ENCODE peak calls at places on chromosomes 1 and 21, in nine cellular contexts. One of them, this sample, is unnamed.

GRCh38 chr1:157834430-157834829 is 7.2 kb downstream of the CD5L start:
- DNase-seq in GM03348: no peak
- DNase-seq in non-pigmented ciliary epithelial cell: no peak
- DNase-seq in iris pigment epithelial cell: no peak
- DNase-seq in glomerular endothelial cell: no peak
- DNase-seq in retina: no peak
- DNase-seq in adipocyte: no peak
- DNase-seq in C1 segment of cervical spinal cord: no peak
- DNase-seq in Caki2: no peak
- DNase-seq in this sample: no peak

GRCh38 chr1:205032512-205032911 is 10.5 kb upstream of the CNTN2 start:
- DNase-seq in non-pigmented ciliary epithelial cell: no peak
- DNase-seq in retina: no peak
- DNase-seq in glomerular endothelial cell: no peak
- DNase-seq in iris pigment epithelial cell: no peak
- DNase-seq in Caki2: no peak
- DNase-seq in C1 segment of cervical spinal cord: no peak
- DNase-seq in GM03348: no peak
- DNase-seq in adipocyte: no peak
- DNase-seq in this sample: no peak

GRCh38 chr1:47434051-47434842 is 3.6 kb upstream of the FOXD2 start:
- DNase-seq in glomerular endothelial cell: no peak
- DNase-seq in C1 segment of cervical spinal cord: no peak
- DNase-seq in GM03348: peak; percentile 62
- DNase-seq in iris pigment epithelial cell: peak; percentile 77
- DNase-seq in adipocyte: no peak
- DNase-seq in non-pigmented ciliary epithelial cell: no peak
- DNase-seq in retina: peak; percentile 81
- DNase-seq in Caki2: no peak
- DNase-seq in this sample: peak; percentile 31

GRCh38 chr1:245874942-245875580 is 632.0 kb downstream of the SMYD3 start:
- DNase-seq in adipocyte: peak; percentile 96
- DNase-seq in retina: no peak
- DNase-seq in iris pigment epithelial cell: peak; percentile 100
- DNase-seq in Caki2: peak; percentile 37
- DNase-seq in C1 segment of cervical spinal cord: no peak
- DNase-seq in non-pigmented ciliary epithelial cell: peak; percentile 100
- DNase-seq in glomerular endothelial cell: peak; percentile 90
- DNase-seq in GM03348: peak; percentile 84
- DNase-seq in this sample: no peak

GRCh38 chr1:204361781-204362180 is 2.1 kb upstream of the PLEKHA6 start:
- DNase-seq in adipocyte: no peak
- DNase-seq in Caki2: no peak
- DNase-seq in iris pigment epithelial cell: no peak
- DNase-seq in non-pigmented ciliary epithelial cell: no peak
- DNase-seq in retina: no peak
- DNase-seq in GM03348: no peak
- DNase-seq in C1 segment of cervical spinal cord: no peak
- DNase-seq in glomerular endothelial cell: no peak
- DNase-seq in this sample: no peak

GRCh38 chr1:109133815-109134214 is 19.9 kb downstream of the ELAPOR1 start:
- DNase-seq in iris pigment epithelial cell: no peak
- DNase-seq in glomerular endothelial cell: no peak
- DNase-seq in GM03348: no peak
- DNase-seq in retina: no peak
- DNase-seq in adipocyte: no peak
- DNase-seq in non-pigmented ciliary epithelial cell: no peak
- DNase-seq in Caki2: no peak
- DNase-seq in C1 segment of cervical spinal cord: no peak
- DNase-seq in this sample: peak; percentile 39

GRCh38 chr21:14526816-14527689 is 19.1 kb downstream of the SAMSN1 start:
- DNase-seq in non-pigmented ciliary epithelial cell: no peak
- DNase-seq in retina: no peak
- DNase-seq in Caki2: no peak
- DNase-seq in C1 segment of cervical spinal cord: no peak
- DNase-seq in iris pigment epithelial cell: no peak
- DNase-seq in GM03348: no peak
- DNase-seq in adipocyte: no peak
- DNase-seq in glomerular endothelial cell: no peak
- DNase-seq in this sample: no peak

GRCh38 chr1:23720256-23720995 is 22.8 kb upstream of the ELOA start:
- DNase-seq in non-pigmented ciliary epithelial cell: no peak
- DNase-seq in retina: no peak
- DNase-seq in adipocyte: no peak
- DNase-seq in GM03348: no peak
- DNase-seq in iris pigment epithelial cell: no peak
- DNase-seq in C1 segment of cervical spinal cord: no peak
- DNase-seq in Caki2: no peak
- DNase-seq in glomerular endothelial cell: no peak
- DNase-seq in this sample: no peak

GRCh38 chr21:44530903-44531605 is 8.9 kb downstream of the KRTAP10-1 start:
- DNase-seq in GM03348: no peak
- DNase-seq in C1 segment of cervical spinal cord: no peak
- DNase-seq in Caki2: no peak
- DNase-seq in glomerular endothelial cell: no peak
- DNase-seq in non-pigmented ciliary epithelial cell: no peak
- DNase-seq in retina: no peak
- DNase-seq in iris pigment epithelial cell: no peak
- DNase-seq in adipocyte: no peak
- DNase-seq in this sample: no peak

GRCh38 chr1:46523556-46524443 is 27.6 kb downstream of the KNCN start:
- DNase-seq in non-pigmented ciliary epithelial cell: no peak
- DNase-seq in Caki2: no peak
- DNase-seq in glomerular endothelial cell: no peak
- DNase-seq in retina: no peak
- DNase-seq in adipocyte: no peak
- DNase-seq in iris pigment epithelial cell: no peak
- DNase-seq in GM03348: no peak
- DNase-seq in C1 segment of cervical spinal cord: no peak
- DNase-seq in this sample: no peak

GRCh38 chr1:9835404-9835757 is 11.6 kb upstream of the CLSTN1 start:
- DNase-seq in glomerular endothelial cell: no peak
- DNase-seq in Caki2: no peak
- DNase-seq in iris pigment epithelial cell: no peak
- DNase-seq in retina: no peak
- DNase-seq in C1 segment of cervical spinal cord: no peak
- DNase-seq in GM03348: peak; percentile 3
- DNase-seq in non-pigmented ciliary epithelial cell: no peak
- DNase-seq in adipocyte: no peak
- DNase-seq in this sample: no peak

GRCh38 chr1:201468501-201468843 is 516 bp downstream of the PHLDA3 start:
- DNase-seq in C1 segment of cervical spinal cord: no peak
- DNase-seq in iris pigment epithelial cell: peak; percentile 54
- DNase-seq in adipocyte: peak; percentile 58
- DNase-seq in retina: peak; percentile 78
- DNase-seq in non-pigmented ciliary epithelial cell: no peak
- DNase-seq in Caki2: peak; percentile 44
- DNase-seq in GM03348: peak; percentile 44
- DNase-seq in glomerular endothelial cell: no peak
- DNase-seq in this sample: no peak

GRCh38 chr1:32998997-32999396 is 34.4 kb upstream of the RNF19B start:
- DNase-seq in iris pigment epithelial cell: no peak
- DNase-seq in retina: no peak
- DNase-seq in non-pigmented ciliary epithelial cell: no peak
- DNase-seq in glomerular endothelial cell: no peak
- DNase-seq in Caki2: no peak
- DNase-seq in adipocyte: no peak
- DNase-seq in C1 segment of cervical spinal cord: no peak
- DNase-seq in GM03348: no peak
- DNase-seq in this sample: no peak

GRCh38 chr1:186442651-186443114 is 18.2 kb downstream of the PDC start:
- DNase-seq in iris pigment epithelial cell: peak; percentile 48
- DNase-seq in non-pigmented ciliary epithelial cell: peak; percentile 38
- DNase-seq in glomerular endothelial cell: peak; percentile 66
- DNase-seq in retina: no peak
- DNase-seq in Caki2: peak; percentile 7
- DNase-seq in C1 segment of cervical spinal cord: no peak
- DNase-seq in GM03348: peak; percentile 37
- DNase-seq in adipocyte: peak; percentile 56
- DNase-seq in this sample: peak; percentile 40

GRCh38 chr21:42405064-42406059 is 1.7 kb downstream of the UBASH3A start:
- DNase-seq in adipocyte: no peak
- DNase-seq in glomerular endothelial cell: no peak
- DNase-seq in Caki2: no peak
- DNase-seq in non-pigmented ciliary epithelial cell: no peak
- DNase-seq in retina: no peak
- DNase-seq in C1 segment of cervical spinal cord: no peak
- DNase-seq in iris pigment epithelial cell: no peak
- DNase-seq in GM03348: no peak
- DNase-seq in this sample: no peak

GRCh38 chr1:202852163-202852904 is 36.6 kb downstream of the RABIF start:
- DNase-seq in adipocyte: peak; percentile 38
- DNase-seq in GM03348: peak; percentile 48
- DNase-seq in iris pigment epithelial cell: peak; percentile 76
- DNase-seq in glomerular endothelial cell: peak; percentile 31
- DNase-seq in retina: peak; percentile 34
- DNase-seq in C1 segment of cervical spinal cord: no peak
- DNase-seq in Caki2: no peak
- DNase-seq in non-pigmented ciliary epithelial cell: no peak
- DNase-seq in this sample: no peak

GRCh38 chr1:244395965-244396364 is 55.7 kb downstream of the ADSS2 start:
- DNase-seq in Caki2: no peak
- DNase-seq in adipocyte: no peak
- DNase-seq in iris pigment epithelial cell: no peak
- DNase-seq in C1 segment of cervical spinal cord: no peak
- DNase-seq in non-pigmented ciliary epithelial cell: no peak
- DNase-seq in GM03348: no peak
- DNase-seq in retina: no peak
- DNase-seq in glomerular endothelial cell: no peak
- DNase-seq in this sample: no peak

GRCh38 chr1:107877749-107878148 is 87.2 kb downstream of the VAV3 start:
- DNase-seq in non-pigmented ciliary epithelial cell: no peak
- DNase-seq in Caki2: no peak
- DNase-seq in C1 segment of cervical spinal cord: no peak
- DNase-seq in iris pigment epithelial cell: no peak
- DNase-seq in GM03348: no peak
- DNase-seq in adipocyte: no peak
- DNase-seq in glomerular endothelial cell: no peak
- DNase-seq in retina: no peak
- DNase-seq in this sample: no peak

GRCh38 chr1:52237430-52237829 is 95.5 kb downstream of the ZFYVE9 start:
- DNase-seq in glomerular endothelial cell: no peak
- DNase-seq in adipocyte: no peak
- DNase-seq in C1 segment of cervical spinal cord: no peak
- DNase-seq in iris pigment epithelial cell: peak; percentile 91
- DNase-seq in GM03348: peak; percentile 41
- DNase-seq in non-pigmented ciliary epithelial cell: peak; percentile 60
- DNase-seq in retina: no peak
- DNase-seq in Caki2: no peak
- DNase-seq in this sample: no peak

GRCh38 chr1:158113759-158114127 is 67.0 kb upstream of the CD1D start:
- DNase-seq in iris pigment epithelial cell: no peak
- DNase-seq in glomerular endothelial cell: no peak
- DNase-seq in Caki2: no peak
- DNase-seq in C1 segment of cervical spinal cord: no peak
- DNase-seq in non-pigmented ciliary epithelial cell: no peak
- DNase-seq in GM03348: no peak
- DNase-seq in retina: no peak
- DNase-seq in adipocyte: no peak
- DNase-seq in this sample: no peak